ENCODE peak calls at places on chromosomes 3 and 15, in eight cellular contexts. One of them, this sample, is unnamed.
A peak's percentile ranks its signal among the peaks of the same experiment; 100 is the strongest.

GRCh38 chr15:68431792-68432401 is at the start of gene ITGA11:
- DNase-seq in CD8-positive, alpha-beta T cell: no peak
- DNase-seq in RCC 7860: no peak
- DNase-seq in astrocyte of the spinal cord: peak; percentile 51
- DNase-seq in AG08395: peak; percentile 85
- DNase-seq in gastrocnemius medialis: no peak
- DNase-seq in heart right ventricle: peak; percentile 60
- DNase-seq in retinal pigment epithelial cell: no peak
- DNase-seq in this sample: no peak

GRCh38 chr3:51379301-51379700 is 5.8 kb upstream of the MANF start:
- DNase-seq in CD8-positive, alpha-beta T cell: no peak
- DNase-seq in RCC 7860: no peak
- DNase-seq in astrocyte of the spinal cord: no peak
- DNase-seq in AG08395: no peak
- DNase-seq in gastrocnemius medialis: no peak
- DNase-seq in heart right ventricle: no peak
- DNase-seq in retinal pigment epithelial cell: no peak
- DNase-seq in this sample: no peak

GRCh38 chr15:64532921-64533320 is 72.5 kb downstream of the ZNF609 start:
- DNase-seq in CD8-positive, alpha-beta T cell: no peak
- DNase-seq in RCC 7860: no peak
- DNase-seq in astrocyte of the spinal cord: no peak
- DNase-seq in AG08395: no peak
- DNase-seq in gastrocnemius medialis: no peak
- DNase-seq in heart right ventricle: no peak
- DNase-seq in retinal pigment epithelial cell: no peak
- DNase-seq in this sample: no peak

GRCh38 chr15:35293353-35294130 is 208.4 kb upstream of the NANOGP8 start:
- DNase-seq in CD8-positive, alpha-beta T cell: no peak
- DNase-seq in RCC 7860: peak; percentile 81
- DNase-seq in astrocyte of the spinal cord: peak; percentile 66
- DNase-seq in AG08395: peak; percentile 75
- DNase-seq in gastrocnemius medialis: no peak
- DNase-seq in heart right ventricle: no peak
- DNase-seq in retinal pigment epithelial cell: peak; percentile 37
- DNase-seq in this sample: no peak

GRCh38 chr3:124429129-124429815 is 301.0 kb upstream of the UMPS start:
- DNase-seq in CD8-positive, alpha-beta T cell: no peak
- DNase-seq in RCC 7860: peak; percentile 35
- DNase-seq in astrocyte of the spinal cord: peak; percentile 30
- DNase-seq in AG08395: peak; percentile 54
- DNase-seq in gastrocnemius medialis: no peak
- DNase-seq in heart right ventricle: no peak
- DNase-seq in retinal pigment epithelial cell: peak; percentile 65
- DNase-seq in this sample: no peak

GRCh38 chr15:89672221-89673161 is 6.7 kb downstream of the PLIN1 start:
- DNase-seq in CD8-positive, alpha-beta T cell: no peak
- DNase-seq in RCC 7860: no peak
- DNase-seq in astrocyte of the spinal cord: peak; percentile 40
- DNase-seq in AG08395: peak; percentile 52
- DNase-seq in gastrocnemius medialis: no peak
- DNase-seq in heart right ventricle: no peak
- DNase-seq in retinal pigment epithelial cell: no peak
- DNase-seq in this sample: no peak

GRCh38 chr3:84724877-84725276 is 233.9 kb upstream of the CADM2 start:
- DNase-seq in CD8-positive, alpha-beta T cell: no peak
- DNase-seq in RCC 7860: peak; percentile 89
- DNase-seq in astrocyte of the spinal cord: peak; percentile 90
- DNase-seq in AG08395: no peak
- DNase-seq in gastrocnemius medialis: no peak
- DNase-seq in heart right ventricle: no peak
- DNase-seq in retinal pigment epithelial cell: peak; percentile 48
- DNase-seq in this sample: no peak

GRCh38 chr15:70062321-70062956 is 35.3 kb downstream of the TLE3 start:
- DNase-seq in CD8-positive, alpha-beta T cell: no peak
- DNase-seq in RCC 7860: no peak
- DNase-seq in astrocyte of the spinal cord: peak; percentile 96
- DNase-seq in AG08395: peak; percentile 96
- DNase-seq in gastrocnemius medialis: peak; percentile 13
- DNase-seq in heart right ventricle: peak; percentile 78
- DNase-seq in retinal pigment epithelial cell: peak; percentile 95
- DNase-seq in this sample: no peak

GRCh38 chr15:100043069-100043641 is 298.6 kb downstream of the ADAMTS17 start:
- DNase-seq in CD8-positive, alpha-beta T cell: no peak
- DNase-seq in RCC 7860: peak; percentile 69
- DNase-seq in astrocyte of the spinal cord: peak; percentile 81
- DNase-seq in AG08395: peak; percentile 60
- DNase-seq in gastrocnemius medialis: peak; percentile 71
- DNase-seq in heart right ventricle: no peak
- DNase-seq in retinal pigment epithelial cell: peak; percentile 58
- DNase-seq in this sample: no peak

GRCh38 chr3:14688525-14688924 is 13.6 kb downstream of the C3orf20 start:
- DNase-seq in CD8-positive, alpha-beta T cell: no peak
- DNase-seq in RCC 7860: no peak
- DNase-seq in astrocyte of the spinal cord: no peak
- DNase-seq in AG08395: no peak
- DNase-seq in gastrocnemius medialis: no peak
- DNase-seq in heart right ventricle: no peak
- DNase-seq in retinal pigment epithelial cell: no peak
- DNase-seq in this sample: no peak

GRCh38 chr3:128070898-128071591 is 18.8 kb downstream of the SEC61A1 start:
- DNase-seq in CD8-positive, alpha-beta T cell: no peak
- DNase-seq in RCC 7860: no peak
- DNase-seq in astrocyte of the spinal cord: no peak
- DNase-seq in AG08395: no peak
- DNase-seq in gastrocnemius medialis: no peak
- DNase-seq in heart right ventricle: no peak
- DNase-seq in retinal pigment epithelial cell: no peak
- DNase-seq in this sample: no peak

GRCh38 chr3:74862501-74862900 is 248.0 kb upstream of the CNTN3 start:
- DNase-seq in CD8-positive, alpha-beta T cell: no peak
- DNase-seq in RCC 7860: no peak
- DNase-seq in astrocyte of the spinal cord: no peak
- DNase-seq in AG08395: no peak
- DNase-seq in gastrocnemius medialis: no peak
- DNase-seq in heart right ventricle: no peak
- DNase-seq in retinal pigment epithelial cell: no peak
- DNase-seq in this sample: no peak

GRCh38 chr3:120080836-120081235 is 13.4 kb downstream of the GSK3B start:
- DNase-seq in CD8-positive, alpha-beta T cell: no peak
- DNase-seq in RCC 7860: no peak
- DNase-seq in astrocyte of the spinal cord: no peak
- DNase-seq in AG08395: no peak
- DNase-seq in gastrocnemius medialis: no peak
- DNase-seq in heart right ventricle: no peak
- DNase-seq in retinal pigment epithelial cell: no peak
- DNase-seq in this sample: no peak

GRCh38 chr15:77034620-77035467 is 36.1 kb downstream of the TSPAN3 start:
- DNase-seq in CD8-positive, alpha-beta T cell: peak; percentile 63
- DNase-seq in RCC 7860: no peak
- DNase-seq in astrocyte of the spinal cord: no peak
- DNase-seq in AG08395: peak; percentile 37
- DNase-seq in gastrocnemius medialis: no peak
- DNase-seq in heart right ventricle: no peak
- DNase-seq in retinal pigment epithelial cell: no peak
- DNase-seq in this sample: no peak

GRCh38 chr15:75785771-75786563 is 57.3 kb upstream of the UBE2Q2 start:
- DNase-seq in CD8-positive, alpha-beta T cell: no peak
- DNase-seq in RCC 7860: no peak
- DNase-seq in astrocyte of the spinal cord: no peak
- DNase-seq in AG08395: no peak
- DNase-seq in gastrocnemius medialis: no peak
- DNase-seq in heart right ventricle: no peak
- DNase-seq in retinal pigment epithelial cell: no peak
- DNase-seq in this sample: no peak

This sample was measured in T-helper 17 cell.